ENCODE peak calls at places on chromosome 14, in six cellular contexts. A, N, R, M, B and H are unnamed samples.

GRCh38 chr14:49687942-49688700 is at the start of gene POLE2:
- DNase-seq in R (peak), A (no peak), N (peak), M (peak), B (no peak), H (no peak)

GRCh38 chr14:76917158-76917596 is 91.0 kb downstream of the LRRC74A start:
- DNase-seq in B (no peak), N (peak), M (peak), A (no peak), R (peak), H (peak)

GRCh38 chr14:55028066-55028465 is 1.0 kb downstream of the SOCS4 start:
- DNase-seq in R (peak), A (no peak), B (no peak), N (no peak), M (peak), H (no peak)

GRCh38 chr14:60722163-60722835 is 1.9 kb downstream of the SIX4 start:
- DNase-seq in B (no peak), A (no peak), R (peak), M (peak), N (peak), H (peak)

GRCh38 chr14:94581127-94581999 is at the start of gene SERPINA5:
- DNase-seq in R (no peak), M (peak), A (no peak), N (peak), B (no peak), H (peak)

GRCh38 chr14:41642402-41643195 is 35.9 kb downstream of the LRFN5 start:
- DNase-seq in A (no peak), M (no peak), B (no peak), R (peak), N (no peak), H (no peak)

GRCh38 chr14:34981743-34982420 is 910 bp upstream of the SRP54 start:
- DNase-seq in B (no peak), M (no peak), A (no peak), R (no peak), N (peak), H (no peak)

GRCh38 chr14:64938972-64939816 is 3.4 kb downstream of the GPX2 start:
- DNase-seq in R (peak), A (no peak), B (no peak), N (no peak), M (no peak), H (no peak)